ENCODE peak calls at places on chromosomes 6 and 20, in seven cellular contexts. E, Q, J, U, A, B and P are unnamed samples.
A peak's percentile ranks its signal among the peaks of the same experiment; 100 is the strongest.

GRCh38 chr6:12034831-12035230 is 22.7 kb downstream of the HIVEP1 start:
- DNase-seq in E (no peak), Q (no peak), J (no peak), U (no peak), A (no peak), B (no peak), P (no peak)

GRCh38 chr20:35271073-35271882 is 6.6 kb downstream of the MMP24OS start:
- DNase-seq in E (no peak), Q (no peak), J (no peak), U (no peak), A (no peak), B (no peak), P (no peak)

GRCh38 chr6:69863766-69864165 is 2.6 kb upstream of the COL19A1 start:
- DNase-seq in E (no peak), Q (no peak), J (no peak), U (no peak), A (no peak), B (no peak), P (no peak)

GRCh38 chr6:40874495-40874894 is 164.5 kb downstream of the UNC5CL start:
- DNase-seq in E (no peak), Q (no peak), J (no peak), U (no peak), A (no peak), B (no peak), P (no peak)

GRCh38 chr20:44613575-44613974 is 31.2 kb downstream of the PKIG start:
- DNase-seq in E (no peak), Q (no peak), J (no peak), U (no peak), A (no peak), B (no peak), P (no peak)

GRCh38 chr6:44001318-44001868 is 125.9 kb downstream of the MRPL14 start:
- DNase-seq in E (no peak), Q (no peak), J (peak; percentile 32), U (no peak), A (no peak), B (no peak), P (no peak)

GRCh38 chr20:18466894-18467678 is at the start of the genes DZANK1 and POLR3F:
- DNase-seq in E (peak; percentile 94), Q (peak; percentile 97), J (peak; percentile 94), U (peak; percentile 97), A (peak; percentile 90), B (peak; percentile 87), P (peak; percentile 84)

GRCh38 chr6:53725791-53726575 is 60.4 kb upstream of the KLHL31 start:
- DNase-seq in E (peak; percentile 64), Q (peak; percentile 73), J (peak; percentile 78), U (peak; percentile 78), A (peak; percentile 35), B (peak; percentile 17), P (peak; percentile 25)

GRCh38 chr6:18307006-18307405 is 42.7 kb upstream of the DEK start:
- DNase-seq in E (no peak), Q (no peak), J (no peak), U (no peak), A (no peak), B (no peak), P (peak; percentile 47)

GRCh38 chr6:117829594-117830319 is 77.3 kb upstream of the SLC35F1 start:
- DNase-seq in E (peak; percentile 38), Q (no peak), J (no peak), U (no peak), A (no peak), B (no peak), P (no peak)

GRCh38 chr20:15619816-15620215 is 953.4 kb downstream of the KIF16B start:
- DNase-seq in E (no peak), Q (no peak), J (no peak), U (no peak), A (no peak), B (no peak), P (no peak)

GRCh38 chr6:42404494-42404893 is 47.2 kb downstream of the TRERF1 start:
- DNase-seq in E (peak; percentile 80), Q (no peak), J (no peak), U (peak; percentile 27), A (peak; percentile 59), B (no peak), P (no peak)

GRCh38 chr6:66992660-66993059 is 1285.6 kb upstream of the EYS start:
- DNase-seq in E (no peak), Q (no peak), J (no peak), U (no peak), A (no peak), B (no peak), P (no peak)

GRCh38 chr20:50496773-50497375 is 13.3 kb upstream of the PTPN1 start:
- DNase-seq in E (no peak), Q (no peak), J (no peak), U (no peak), A (no peak), B (no peak), P (no peak)

GRCh38 chr20:44736170-44737021 is 9.3 kb upstream of the KCNK15 start:
- DNase-seq in E (peak; percentile 94), Q (no peak), J (no peak), U (no peak), A (peak; percentile 68), B (peak; percentile 63), P (no peak)

GRCh38 chr6:158041370-158041769 is 59.7 kb downstream of the SYNJ2 start:
- DNase-seq in E (no peak), Q (peak; percentile 12), J (no peak), U (no peak), A (no peak), B (no peak), P (no peak)

GRCh38 chr6:34230653-34231351 is 5.9 kb upstream of the HMGA1 start:
- DNase-seq in E (no peak), Q (no peak), J (no peak), U (no peak), A (no peak), B (no peak), P (no peak)

GRCh38 chr6:34630040-34630439 is 66.5 kb downstream of the ILRUN start:
- DNase-seq in E (peak; percentile 91), Q (no peak), J (no peak), U (no peak), A (peak; percentile 67), B (peak; percentile 76), P (peak; percentile 83)

GRCh38 chr6:29739882-29740261 is 16.6 kb downstream of the HLA-F start:
- DNase-seq in E (no peak), Q (no peak), J (no peak), U (no peak), A (no peak), B (no peak), P (no peak)

GRCh38 chr6:145327497-145328055 is 407.7 kb downstream of the EPM2A start:
- DNase-seq in E (no peak), Q (no peak), J (no peak), U (no peak), A (no peak), B (no peak), P (no peak)

GRCh38 chr20:47711046-47711752 is 74.1 kb downstream of the SULF2 start:
- DNase-seq in E (peak; percentile 17), Q (no peak), J (no peak), U (no peak), A (no peak), B (no peak), P (no peak)

GRCh38 chr6:1409774-1410465 is 20.5 kb downstream of the FOXF2 start:
- DNase-seq in E (no peak), Q (no peak), J (no peak), U (no peak), A (no peak), B (no peak), P (no peak)

GRCh38 chr20:37358366-37359150 is 12.6 kb downstream of the SRC start:
- DNase-seq in E (peak; percentile 50), Q (no peak), J (no peak), U (peak; percentile 54), A (no peak), B (no peak), P (no peak)

GRCh38 chr6:48426636-48427035 is 315.6 kb upstream of the PTCHD4 start:
- DNase-seq in E (peak; percentile 99), Q (no peak), J (no peak), U (no peak), A (peak; percentile 37), B (no peak), P (peak; percentile 51)

GRCh38 chr6:42338573-42339218 is 113.0 kb downstream of the TRERF1 start:
- DNase-seq in E (peak; percentile 100), Q (no peak), J (no peak), U (no peak), A (peak; percentile 94), B (peak; percentile 27), P (peak; percentile 97)

GRCh38 chr20:54550776-54551396 is 75.5 kb downstream of the DOK5 start:
- DNase-seq in E (peak; percentile 5), Q (no peak), J (no peak), U (no peak), A (no peak), B (no peak), P (no peak)

GRCh38 chr6:155604991-155605390 is 149.4 kb upstream of the NOX3 start:
- DNase-seq in E (no peak), Q (no peak), J (no peak), U (no peak), A (no peak), B (no peak), P (no peak)